ENCODE peak calls at places on chromosomes 2 and 18, in ten cellular contexts. One of them, this sample, is unnamed.

GRCh38 chr2:21422050-21422449 is 298.3 kb downstream of the TDRD15 start:
- DNase-seq in NCI-H2081: peak; percentile 66
- DNase-seq in NCI-H2029: peak; percentile 2
- DNase-seq in activated naive CD4-positive, alpha-beta T cell treated with anti-CD3 and anti-CD28 coated beads, Interleukin-2, amount 10 ng/mL, durations not matched to agents 7 days and 5 days: peak; percentile 24
- DNase-seq in left lung: peak; percentile 71
- DNase-seq in stromal cell of bone marrow: no peak
- DNase-seq in left ventricle myocardium superior: peak; percentile 46
- DNase-seq in CD8-positive, alpha-beta memory T cell: no peak
- DNase-seq in ACHN: peak; percentile 63
- DNase-seq in naive B cell: no peak
- DNase-seq in this sample: no peak

GRCh38 chr2:73289304-73289703 is 4.0 kb downstream of the EGR4 start:
- DNase-seq in NCI-H2081: no peak
- DNase-seq in NCI-H2029: no peak
- DNase-seq in activated naive CD4-positive, alpha-beta T cell treated with anti-CD3 and anti-CD28 coated beads, Interleukin-2, amount 10 ng/mL, durations not matched to agents 7 days and 5 days: no peak
- DNase-seq in left lung: no peak
- DNase-seq in stromal cell of bone marrow: no peak
- DNase-seq in left ventricle myocardium superior: no peak
- DNase-seq in CD8-positive, alpha-beta memory T cell: no peak
- DNase-seq in ACHN: no peak
- DNase-seq in naive B cell: no peak
- DNase-seq in this sample: no peak

GRCh38 chr2:30293303-30293912 is 62.1 kb downstream of the LBH start:
- DNase-seq in NCI-H2081: no peak
- DNase-seq in NCI-H2029: peak; percentile 74
- DNase-seq in activated naive CD4-positive, alpha-beta T cell treated with anti-CD3 and anti-CD28 coated beads, Interleukin-2, amount 10 ng/mL, durations not matched to agents 7 days and 5 days: no peak
- DNase-seq in left lung: no peak
- DNase-seq in stromal cell of bone marrow: peak; percentile 65
- DNase-seq in left ventricle myocardium superior: no peak
- DNase-seq in CD8-positive, alpha-beta memory T cell: no peak
- DNase-seq in ACHN: peak; percentile 90
- DNase-seq in naive B cell: peak; percentile 36
- DNase-seq in this sample: no peak

GRCh38 chr2:150476809-150477302 is 10.6 kb downstream of the RND3 start:
- DNase-seq in NCI-H2081: no peak
- DNase-seq in NCI-H2029: peak; percentile 18
- DNase-seq in activated naive CD4-positive, alpha-beta T cell treated with anti-CD3 and anti-CD28 coated beads, Interleukin-2, amount 10 ng/mL, durations not matched to agents 7 days and 5 days: no peak
- DNase-seq in left lung: no peak
- DNase-seq in stromal cell of bone marrow: no peak
- DNase-seq in left ventricle myocardium superior: no peak
- DNase-seq in CD8-positive, alpha-beta memory T cell: no peak
- DNase-seq in ACHN: no peak
- DNase-seq in naive B cell: no peak
- DNase-seq in this sample: no peak

GRCh38 chr2:96207073-96207777 is 1.4 kb downstream of the STARD7 start:
- DNase-seq in NCI-H2081: no peak
- DNase-seq in NCI-H2029: no peak
- DNase-seq in activated naive CD4-positive, alpha-beta T cell treated with anti-CD3 and anti-CD28 coated beads, Interleukin-2, amount 10 ng/mL, durations not matched to agents 7 days and 5 days: no peak
- DNase-seq in left lung: no peak
- DNase-seq in stromal cell of bone marrow: no peak
- DNase-seq in left ventricle myocardium superior: no peak
- DNase-seq in CD8-positive, alpha-beta memory T cell: no peak
- DNase-seq in ACHN: no peak
- DNase-seq in naive B cell: no peak
- DNase-seq in this sample: no peak

GRCh38 chr2:54728669-54729120 is 5.2 kb downstream of the EML6 start:
- DNase-seq in NCI-H2081: no peak
- DNase-seq in NCI-H2029: no peak
- DNase-seq in activated naive CD4-positive, alpha-beta T cell treated with anti-CD3 and anti-CD28 coated beads, Interleukin-2, amount 10 ng/mL, durations not matched to agents 7 days and 5 days: no peak
- DNase-seq in left lung: no peak
- DNase-seq in stromal cell of bone marrow: peak; percentile 92
- DNase-seq in left ventricle myocardium superior: no peak
- DNase-seq in CD8-positive, alpha-beta memory T cell: no peak
- DNase-seq in ACHN: peak; percentile 42
- DNase-seq in naive B cell: no peak
- DNase-seq in this sample: no peak

GRCh38 chr2:98478861-98479770 is 34.5 kb downstream of the INPP4A start:
- DNase-seq in NCI-H2081: no peak
- DNase-seq in NCI-H2029: no peak
- DNase-seq in activated naive CD4-positive, alpha-beta T cell treated with anti-CD3 and anti-CD28 coated beads, Interleukin-2, amount 10 ng/mL, durations not matched to agents 7 days and 5 days: peak; percentile 63
- DNase-seq in left lung: no peak
- DNase-seq in stromal cell of bone marrow: no peak
- DNase-seq in left ventricle myocardium superior: no peak
- DNase-seq in CD8-positive, alpha-beta memory T cell: no peak
- DNase-seq in ACHN: no peak
- DNase-seq in naive B cell: no peak
- DNase-seq in this sample: no peak

GRCh38 chr2:26720322-26721166 is 28.0 kb downstream of the KCNK3 start:
- DNase-seq in NCI-H2081: peak; percentile 34
- DNase-seq in NCI-H2029: peak; percentile 70
- DNase-seq in activated naive CD4-positive, alpha-beta T cell treated with anti-CD3 and anti-CD28 coated beads, Interleukin-2, amount 10 ng/mL, durations not matched to agents 7 days and 5 days: no peak
- DNase-seq in left lung: no peak
- DNase-seq in stromal cell of bone marrow: peak; percentile 72
- DNase-seq in left ventricle myocardium superior: peak; percentile 94
- DNase-seq in CD8-positive, alpha-beta memory T cell: no peak
- DNase-seq in ACHN: peak; percentile 48
- DNase-seq in naive B cell: no peak
- DNase-seq in this sample: no peak

GRCh38 chr18:23618862-23619387 is 32.6 kb upstream of the NPC1 start:
- DNase-seq in NCI-H2081: no peak
- DNase-seq in NCI-H2029: no peak
- DNase-seq in activated naive CD4-positive, alpha-beta T cell treated with anti-CD3 and anti-CD28 coated beads, Interleukin-2, amount 10 ng/mL, durations not matched to agents 7 days and 5 days: no peak
- DNase-seq in left lung: peak; percentile 79
- DNase-seq in stromal cell of bone marrow: no peak
- DNase-seq in left ventricle myocardium superior: no peak
- DNase-seq in CD8-positive, alpha-beta memory T cell: no peak
- DNase-seq in ACHN: peak; percentile 65
- DNase-seq in naive B cell: no peak
- DNase-seq in this sample: no peak

GRCh38 chr2:58137221-58137620 is 90.6 kb downstream of the VRK2 start:
- DNase-seq in NCI-H2081: no peak
- DNase-seq in NCI-H2029: no peak
- DNase-seq in activated naive CD4-positive, alpha-beta T cell treated with anti-CD3 and anti-CD28 coated beads, Interleukin-2, amount 10 ng/mL, durations not matched to agents 7 days and 5 days: no peak
- DNase-seq in left lung: no peak
- DNase-seq in stromal cell of bone marrow: peak; percentile 44
- DNase-seq in left ventricle myocardium superior: no peak
- DNase-seq in CD8-positive, alpha-beta memory T cell: no peak
- DNase-seq in ACHN: peak; percentile 39
- DNase-seq in naive B cell: no peak
- DNase-seq in this sample: no peak

GRCh38 chr18:79988925-79989361 is 580 bp upstream of the TXNL4A start:
- DNase-seq in NCI-H2081: no peak
- DNase-seq in NCI-H2029: no peak
- DNase-seq in activated naive CD4-positive, alpha-beta T cell treated with anti-CD3 and anti-CD28 coated beads, Interleukin-2, amount 10 ng/mL, durations not matched to agents 7 days and 5 days: no peak
- DNase-seq in left lung: no peak
- DNase-seq in stromal cell of bone marrow: no peak
- DNase-seq in left ventricle myocardium superior: peak; percentile 42
- DNase-seq in CD8-positive, alpha-beta memory T cell: no peak
- DNase-seq in ACHN: peak; percentile 27
- DNase-seq in naive B cell: no peak
- DNase-seq in this sample: no peak

GRCh38 chr2:161407597-161407996 is 8.5 kb upstream of the TBR1 start:
- DNase-seq in NCI-H2081: no peak
- DNase-seq in NCI-H2029: no peak
- DNase-seq in activated naive CD4-positive, alpha-beta T cell treated with anti-CD3 and anti-CD28 coated beads, Interleukin-2, amount 10 ng/mL, durations not matched to agents 7 days and 5 days: no peak
- DNase-seq in left lung: no peak
- DNase-seq in stromal cell of bone marrow: no peak
- DNase-seq in left ventricle myocardium superior: no peak
- DNase-seq in CD8-positive, alpha-beta memory T cell: no peak
- DNase-seq in ACHN: no peak
- DNase-seq in naive B cell: no peak
- DNase-seq in this sample: no peak

GRCh38 chr2:178419123-178419522 is 31.9 kb downstream of the PRKRA start:
- DNase-seq in NCI-H2081: peak; percentile 10
- DNase-seq in NCI-H2029: peak; percentile 23
- DNase-seq in activated naive CD4-positive, alpha-beta T cell treated with anti-CD3 and anti-CD28 coated beads, Interleukin-2, amount 10 ng/mL, durations not matched to agents 7 days and 5 days: no peak
- DNase-seq in left lung: no peak
- DNase-seq in stromal cell of bone marrow: no peak
- DNase-seq in left ventricle myocardium superior: no peak
- DNase-seq in CD8-positive, alpha-beta memory T cell: no peak
- DNase-seq in ACHN: peak; percentile 45
- DNase-seq in naive B cell: no peak
- DNase-seq in this sample: no peak

GRCh38 chr18:25233582-25234362 is 118.2 kb downstream of the ZNF521 start:
- DNase-seq in NCI-H2081: no peak
- DNase-seq in NCI-H2029: no peak
- DNase-seq in activated naive CD4-positive, alpha-beta T cell treated with anti-CD3 and anti-CD28 coated beads, Interleukin-2, amount 10 ng/mL, durations not matched to agents 7 days and 5 days: no peak
- DNase-seq in left lung: no peak
- DNase-seq in stromal cell of bone marrow: peak; percentile 73
- DNase-seq in left ventricle myocardium superior: no peak
- DNase-seq in CD8-positive, alpha-beta memory T cell: no peak
- DNase-seq in ACHN: no peak
- DNase-seq in naive B cell: no peak
- DNase-seq in this sample: no peak

GRCh38 chr2:38907743-38908562 is 18.3 kb downstream of the ARHGEF33 start:
- DNase-seq in NCI-H2081: no peak
- DNase-seq in NCI-H2029: no peak
- DNase-seq in activated naive CD4-positive, alpha-beta T cell treated with anti-CD3 and anti-CD28 coated beads, Interleukin-2, amount 10 ng/mL, durations not matched to agents 7 days and 5 days: no peak
- DNase-seq in left lung: no peak
- DNase-seq in stromal cell of bone marrow: no peak
- DNase-seq in left ventricle myocardium superior: no peak
- DNase-seq in CD8-positive, alpha-beta memory T cell: no peak
- DNase-seq in ACHN: no peak
- DNase-seq in naive B cell: no peak
- DNase-seq in this sample: no peak

GRCh38 chr18:31176531-31176930 is 13.9 kb upstream of the DSC1 start:
- DNase-seq in NCI-H2081: no peak
- DNase-seq in NCI-H2029: no peak
- DNase-seq in activated naive CD4-positive, alpha-beta T cell treated with anti-CD3 and anti-CD28 coated beads, Interleukin-2, amount 10 ng/mL, durations not matched to agents 7 days and 5 days: no peak
- DNase-seq in left lung: no peak
- DNase-seq in stromal cell of bone marrow: no peak
- DNase-seq in left ventricle myocardium superior: no peak
- DNase-seq in CD8-positive, alpha-beta memory T cell: no peak
- DNase-seq in ACHN: no peak
- DNase-seq in naive B cell: no peak
- DNase-seq in this sample: no peak

GRCh38 chr18:61980355-61980754 is 87.5 kb upstream of the RNF152 start:
- DNase-seq in NCI-H2081: no peak
- DNase-seq in NCI-H2029: no peak
- DNase-seq in activated naive CD4-positive, alpha-beta T cell treated with anti-CD3 and anti-CD28 coated beads, Interleukin-2, amount 10 ng/mL, durations not matched to agents 7 days and 5 days: no peak
- DNase-seq in left lung: no peak
- DNase-seq in stromal cell of bone marrow: no peak
- DNase-seq in left ventricle myocardium superior: no peak
- DNase-seq in CD8-positive, alpha-beta memory T cell: no peak
- DNase-seq in ACHN: no peak
- DNase-seq in naive B cell: no peak
- DNase-seq in this sample: no peak

GRCh38 chr2:224982910-224983688 is 59.2 kb downstream of the DOCK10 start:
- DNase-seq in NCI-H2081: no peak
- DNase-seq in NCI-H2029: no peak
- DNase-seq in activated naive CD4-positive, alpha-beta T cell treated with anti-CD3 and anti-CD28 coated beads, Interleukin-2, amount 10 ng/mL, durations not matched to agents 7 days and 5 days: peak; percentile 67
- DNase-seq in left lung: peak; percentile 71
- DNase-seq in stromal cell of bone marrow: peak; percentile 92
- DNase-seq in left ventricle myocardium superior: peak; percentile 35
- DNase-seq in CD8-positive, alpha-beta memory T cell: no peak
- DNase-seq in ACHN: no peak
- DNase-seq in naive B cell: no peak
- DNase-seq in this sample: peak; percentile 34

GRCh38 chr2:75515584-75516368 is 45.0 kb downstream of the EVA1A start:
- DNase-seq in NCI-H2081: no peak
- DNase-seq in NCI-H2029: no peak
- DNase-seq in activated naive CD4-positive, alpha-beta T cell treated with anti-CD3 and anti-CD28 coated beads, Interleukin-2, amount 10 ng/mL, durations not matched to agents 7 days and 5 days: no peak
- DNase-seq in left lung: no peak
- DNase-seq in stromal cell of bone marrow: no peak
- DNase-seq in left ventricle myocardium superior: no peak
- DNase-seq in CD8-positive, alpha-beta memory T cell: no peak
- DNase-seq in ACHN: no peak
- DNase-seq in naive B cell: no peak
- DNase-seq in this sample: no peak

GRCh38 chr2:85213893-85214512 is 80.8 kb downstream of the TCF7L1 start:
- DNase-seq in NCI-H2081: no peak
- DNase-seq in NCI-H2029: no peak
- DNase-seq in activated naive CD4-positive, alpha-beta T cell treated with anti-CD3 and anti-CD28 coated beads, Interleukin-2, amount 10 ng/mL, durations not matched to agents 7 days and 5 days: no peak
- DNase-seq in left lung: no peak
- DNase-seq in stromal cell of bone marrow: no peak
- DNase-seq in left ventricle myocardium superior: no peak
- DNase-seq in CD8-positive, alpha-beta memory T cell: no peak
- DNase-seq in ACHN: no peak
- DNase-seq in naive B cell: no peak
- DNase-seq in this sample: no peak

GRCh38 chr2:200252661-200253067 is 53.8 kb upstream of the SPATS2L start:
- DNase-seq in NCI-H2081: no peak
- DNase-seq in NCI-H2029: no peak
- DNase-seq in activated naive CD4-positive, alpha-beta T cell treated with anti-CD3 and anti-CD28 coated beads, Interleukin-2, amount 10 ng/mL, durations not matched to agents 7 days and 5 days: no peak
- DNase-seq in left lung: no peak
- DNase-seq in stromal cell of bone marrow: peak; percentile 89
- DNase-seq in left ventricle myocardium superior: no peak
- DNase-seq in CD8-positive, alpha-beta memory T cell: no peak
- DNase-seq in ACHN: no peak
- DNase-seq in naive B cell: no peak
- DNase-seq in this sample: no peak